ENCODE peak calls at places on chromosomes 11 and 22, in eight cellular contexts. O, Z, C, N, K, I, B and U are unnamed samples.

GRCh38 chr11:47986742-47987141 is 6.4 kb downstream of the PTPRJ start:
- DNase-seq in O (no peak), Z (no peak), C (no peak), N (peak), K (no peak), I (no peak), B (no peak), U (no peak)

GRCh38 chr11:131511794-131512193 is 141.4 kb downstream of the NTM start:
- DNase-seq in O (peak), Z (peak), C (peak), N (no peak), K (no peak), I (no peak), B (peak), U (no peak)

GRCh38 chr11:101011881-101012280 is 117.7 kb downstream of the PGR start:
- DNase-seq in O (no peak), Z (no peak), C (no peak), N (no peak), K (no peak), I (no peak), B (no peak), U (no peak)

GRCh38 chr22:41301085-41302015 is at the start of gene ZC3H7B:
- DNase-seq in O (peak), Z (peak), C (peak), N (peak), K (peak), I (peak), B (peak), U (peak)

GRCh38 chr11:14378171-14378570 is 19.2 kb upstream of the RRAS2 start:
- DNase-seq in O (no peak), Z (no peak), C (no peak), N (no peak), K (no peak), I (no peak), B (no peak), U (no peak)

GRCh38 chr11:70124321-70125061 is 46.4 kb downstream of the ANO1 start:
- DNase-seq in O (no peak), Z (no peak), C (no peak), N (peak), K (no peak), I (no peak), B (no peak), U (no peak)

GRCh38 chr11:131668867-131669780 is 298.7 kb downstream of the NTM start:
- DNase-seq in O (peak), Z (peak), C (no peak), N (no peak), K (peak), I (peak), B (peak), U (peak)

GRCh38 chr22:38736257-38736570 is 19.6 kb downstream of the SUN2 start:
- DNase-seq in O (no peak), Z (no peak), C (no peak), N (no peak), K (no peak), I (no peak), B (no peak), U (no peak)

GRCh38 chr11:1224109-1224485 is 1.2 kb downstream of the MUC5B start:
- DNase-seq in O (no peak), Z (no peak), C (peak), N (peak), K (no peak), I (peak), B (no peak), U (no peak)

GRCh38 chr22:47515384-47516125 is 753.1 kb downstream of the TBC1D22A start:
- DNase-seq in O (no peak), Z (no peak), C (no peak), N (no peak), K (no peak), I (no peak), B (no peak), U (no peak)

GRCh38 chr22:50146440-50147228 is 23.9 kb upstream of the PANX2 start:
- DNase-seq in O (peak), Z (peak), C (peak), N (peak), K (peak), I (peak), B (no peak), U (peak)

GRCh38 chr11:73760680-73761402 is at the start of gene RAB6A:
- DNase-seq in O (peak), Z (peak), C (peak), N (peak), K (peak), I (peak), B (peak), U (peak)
- TF ChIP-seq CTCF in O (peak), Z (peak), C (peak), N (peak), K (peak), I (peak), B (peak), U (no peak)

GRCh38 chr11:109644158-109644557 is 222.2 kb downstream of the C11orf87 start:
- DNase-seq in O (peak), Z (no peak), C (no peak), N (no peak), K (no peak), I (no peak), B (no peak), U (no peak)
- TF ChIP-seq CTCF in O (peak), Z (no peak), C (no peak), N (no peak), K (no peak), I (no peak), B (no peak), U (no peak)

GRCh38 chr11:10181811-10182210 is 112.2 kb downstream of the SBF2 start:
- DNase-seq in O (no peak), Z (peak), C (no peak), N (no peak), K (peak), I (no peak), B (no peak), U (no peak)
- TF ChIP-seq CTCF in O (peak), Z (no peak), C (peak), N (peak), K (no peak), I (no peak), B (peak), U (no peak)

GRCh38 chr22:25702571-25703167 is 39.3 kb upstream of the MYO18B start:
- DNase-seq in O (no peak), Z (peak), C (no peak), N (no peak), K (no peak), I (no peak), B (no peak), U (no peak)

GRCh38 chr22:25698986-25699385 is 43.0 kb upstream of the MYO18B start:
- DNase-seq in O (no peak), Z (no peak), C (no peak), N (peak), K (no peak), I (no peak), B (no peak), U (no peak)

GRCh38 chr22:25704701-25705100 is 37.3 kb upstream of the MYO18B start:
- DNase-seq in O (no peak), Z (peak), C (no peak), N (no peak), K (no peak), I (no peak), B (no peak), U (no peak)

GRCh38 chr22:25700996-25701815 is 40.8 kb upstream of the MYO18B start:
- DNase-seq in O (peak), Z (no peak), C (no peak), N (no peak), K (no peak), I (no peak), B (no peak), U (no peak)

GRCh38 chr22:25702046-25702445 is 39.9 kb upstream of the MYO18B start:
- DNase-seq in O (no peak), Z (peak), C (no peak), N (no peak), K (peak), I (no peak), B (no peak), U (no peak)
- TF ChIP-seq CTCF in O (peak), Z (peak), C (no peak), N (peak), K (peak), I (no peak), B (peak), U (no peak)

GRCh38 chr11:46446343-46446751 is 54.8 kb upstream of the CHRM4 start:
- DNase-seq in O (no peak), Z (no peak), C (no peak), N (no peak), K (peak), I (no peak), B (no peak), U (no peak)
- TF ChIP-seq CTCF in O (peak), Z (peak), C (no peak), N (peak), K (peak), I (no peak), B (peak), U (no peak)

GRCh38 chr11:62922653-62923371 is 1.6 kb upstream of the CHRM1 start:
- DNase-seq in O (peak), Z (peak), C (no peak), N (peak), K (peak), I (no peak), B (no peak), U (no peak)
- TF ChIP-seq CTCF in O (peak), Z (peak), C (no peak), N (no peak), K (peak), I (peak), B (peak), U (no peak)

GRCh38 chr11:105000797-105001196 is 22.2 kb downstream of the CASP5 start:
- DNase-seq in O (peak), Z (peak), C (peak), N (no peak), K (no peak), I (no peak), B (peak), U (peak)

GRCh38 chr11:104995001-104995408 is 26.6 kb upstream of the CASP4 start:
- DNase-seq in O (no peak), Z (no peak), C (no peak), N (no peak), K (no peak), I (no peak), B (no peak), U (no peak)

GRCh38 chr11:104999716-105000115 is 23.3 kb downstream of the CASP5 start:
- DNase-seq in O (no peak), Z (no peak), C (no peak), N (no peak), K (no peak), I (no peak), B (no peak), U (no peak)

GRCh38 chr11:105000167-105000566 is 22.8 kb downstream of the CASP5 start:
- DNase-seq in O (peak), Z (no peak), C (no peak), N (no peak), K (peak), I (no peak), B (no peak), U (no peak)

GRCh38 chr11:104997288-104997687 is 25.7 kb downstream of the CASP5 start:
- DNase-seq in O (no peak), Z (no peak), C (no peak), N (no peak), K (peak), I (no peak), B (no peak), U (no peak)
- TF ChIP-seq CTCF in O (no peak), Z (no peak), C (no peak), N (no peak), K (peak), I (no peak), B (no peak), U (no peak)